ENCODE peak calls at places on chromosomes 5 and 9, in six cellular contexts. R is H9, P is neuronal stem cell, T is IMR-90, X is H1, B is mesendoderm. K is an unnamed sample.

GRCh38 chr9:35923927-35924763 is 14.9 kb downstream of the SPAAR start:
- DNase-seq in R (no peak), P (no peak), T (peak; percentile 96), X (no peak), B (no peak), K (peak; percentile 87)

GRCh38 chr9:35357116-35357515 is 132.8 kb upstream of the RUSC2 start:
- DNase-seq in R (no peak), P (no peak), T (peak; percentile 40), X (no peak), B (no peak), K (no peak)

GRCh38 chr5:71482132-71482531 is 26.7 kb downstream of the BDP1 start:
- DNase-seq in R (no peak), P (no peak), T (peak; percentile 38), X (no peak), B (no peak), K (peak; percentile 28)

GRCh38 chr9:24351952-24352351 is 193.7 kb downstream of the IZUMO3 start:
- DNase-seq in R (no peak), P (no peak), T (no peak), X (no peak), B (no peak), K (no peak)

GRCh38 chr5:36242534-36243144 is 914 bp upstream of the NADK2 start:
- DNase-seq in R (no peak), P (no peak), T (no peak), X (no peak), B (no peak), K (no peak)

GRCh38 chr5:2895876-2896275 is 144.4 kb upstream of the IRX2 start:
- DNase-seq in R (peak; percentile 7), P (no peak), T (no peak), X (no peak), B (no peak), K (no peak)

GRCh38 chr9:78325343-78325742 is 28.4 kb downstream of the PSAT1 start:
- DNase-seq in R (no peak), P (no peak), T (peak; percentile 27), X (no peak), B (peak; percentile 60), K (peak; percentile 65)

GRCh38 chr5:99025298-99026045 is 96.7 kb upstream of the CHD1 start:
- DNase-seq in R (no peak), P (no peak), T (no peak), X (no peak), B (no peak), K (peak; percentile 15)

GRCh38 chr9:136942112-136942880 is 2.2 kb downstream of the FBXW5 start:
- DNase-seq in R (no peak), P (no peak), T (no peak), X (no peak), B (no peak), K (no peak)

GRCh38 chr9:19184144-19184917 is 46.2 kb upstream of the DENND4C start:
- DNase-seq in R (peak; percentile 61), P (peak; percentile 15), T (peak; percentile 90), X (no peak), B (peak; percentile 62), K (peak; percentile 92)

GRCh38 chr5:7916171-7916804 is 47.3 kb downstream of the MTRR start:
- DNase-seq in R (no peak), P (no peak), T (no peak), X (no peak), B (no peak), K (no peak)

GRCh38 chr5:7917130-7918123 is 48.5 kb downstream of the MTRR start:
- DNase-seq in R (no peak), P (no peak), T (no peak), X (no peak), B (no peak), K (no peak)
- H3K9ac ChIP-seq in R (no peak overlapping the region), P (no peak overlapping the region), T (no peak overlapping the region), X (no peak overlapping the region), B (no peak overlapping the region), K (no peak overlapping the region)

GRCh38 chr5:124661317-124662141 is 84.9 kb downstream of the ZNF608 start:
- DNase-seq in R (no peak), P (peak; percentile 86), T (peak; percentile 92), X (peak; percentile 58), B (peak; percentile 98), K (peak; percentile 90)

GRCh38 chr5:124658867-124659557 is 87.4 kb downstream of the ZNF608 start:
- DNase-seq in R (no peak), P (no peak), T (no peak), X (no peak), B (peak; percentile 59), K (no peak)

GRCh38 chr5:124662261-124662781 is 84.1 kb downstream of the ZNF608 start:
- DNase-seq in R (no peak), P (peak; percentile 51), T (no peak), X (no peak), B (peak; percentile 71), K (no peak)

GRCh38 chr5:124659798-124660197 is 86.6 kb downstream of the ZNF608 start:
- DNase-seq in R (no peak), P (no peak), T (no peak), X (no peak), B (no peak), K (no peak)

DNA sequence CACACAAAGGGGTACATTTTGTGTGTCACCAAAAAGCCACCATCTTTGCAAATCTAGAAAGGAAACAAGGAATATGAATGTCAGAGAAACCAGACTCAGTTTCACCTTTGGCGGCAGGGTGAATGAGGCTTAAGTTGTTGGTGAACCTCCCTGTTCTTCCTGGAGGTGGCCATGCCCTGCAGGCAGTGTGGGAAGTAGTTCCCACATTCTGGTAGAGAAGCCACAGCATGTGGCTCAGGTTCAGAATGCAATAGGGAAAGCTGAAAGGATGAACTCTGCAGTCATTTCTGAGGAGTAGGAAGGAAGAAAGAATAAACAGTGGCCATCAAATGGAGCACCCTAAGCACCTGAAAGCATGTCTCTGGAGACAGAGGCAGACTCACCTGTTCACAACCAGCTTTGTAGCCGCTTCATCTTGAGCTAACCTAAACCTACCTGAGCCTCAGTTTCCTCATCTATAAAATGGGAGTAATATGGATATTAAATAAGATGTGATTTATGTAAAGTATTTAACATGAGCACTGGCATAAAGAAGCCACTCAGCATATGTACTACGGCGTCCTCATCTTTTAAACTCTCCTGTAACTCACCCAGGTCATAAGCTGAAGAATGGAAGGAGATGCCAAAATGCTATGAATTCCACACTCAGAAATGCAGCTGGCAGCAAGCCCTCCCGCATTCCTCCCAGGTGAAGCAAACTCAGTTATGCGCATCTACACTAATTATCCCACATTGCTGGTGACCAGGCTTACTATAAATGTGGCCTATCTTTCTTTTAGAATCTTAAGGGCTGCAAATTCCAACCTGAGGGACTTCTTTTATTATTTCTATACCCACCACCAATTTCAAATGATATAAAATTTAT is 86.0 kb downstream of the ZNF608 start:
- DNase-seq in R (no peak), P (no peak), T (no peak), X (peak; percentile 49), B (peak; percentile 92), K (no peak)
- H3K18ac ChIP-seq in R (no peak overlapping the region), P (peak overlapping the region; percentile 23), T (peak overlapping the region; percentile 94), X (no peak overlapping the region), B (peak overlapping the region; percentile 68), K (no peak overlapping the region)

GRCh38 chr5:107108111-107108510 is 562.6 kb downstream of the EFNA5 start:
- DNase-seq in R (no peak), P (no peak), T (no peak), X (no peak), B (no peak), K (peak; percentile 24)
- H3K9ac ChIP-seq in R (no peak overlapping the region), P (no peak overlapping the region), T (no peak overlapping the region), X (no peak overlapping the region), B (no peak overlapping the region), K (no peak overlapping the region)

GRCh38 chr5:175478008-175478383 is 364 bp upstream of the SFXN1 start:
- DNase-seq in R (no peak), P (no peak), T (no peak), X (no peak), B (no peak), K (no peak)

GRCh38 chr5:175477440-175477839 is 920 bp upstream of the SFXN1 start:
- DNase-seq in R (no peak), P (no peak), T (no peak), X (no peak), B (no peak), K (no peak)

GRCh38 chr5:175483337-175483736 is 5.0 kb downstream of the SFXN1 start:
- DNase-seq in R (no peak), P (no peak), T (no peak), X (no peak), B (peak; percentile 59), K (no peak)

GRCh38 chr5:175478384-175479124 is at the start of gene SFXN1:
- DNase-seq in R (peak; percentile 77), P (peak; percentile 70), T (peak; percentile 68), X (no peak), B (peak; percentile 78), K (peak; percentile 70)

GRCh38 chr5:175479125-175479881 is 943 bp downstream of the SFXN1 start:
- DNase-seq in R (no peak), P (no peak), T (no peak), X (no peak), B (no peak), K (no peak)
- H3K18ac ChIP-seq in R (peak overlapping the region; percentile 51), P (peak overlapping the region; percentile 97), T (peak overlapping the region; percentile 80), X (peak overlapping the region; percentile 78), B (peak overlapping the region; percentile 96), K (peak overlapping the region; percentile 91)

DNA sequence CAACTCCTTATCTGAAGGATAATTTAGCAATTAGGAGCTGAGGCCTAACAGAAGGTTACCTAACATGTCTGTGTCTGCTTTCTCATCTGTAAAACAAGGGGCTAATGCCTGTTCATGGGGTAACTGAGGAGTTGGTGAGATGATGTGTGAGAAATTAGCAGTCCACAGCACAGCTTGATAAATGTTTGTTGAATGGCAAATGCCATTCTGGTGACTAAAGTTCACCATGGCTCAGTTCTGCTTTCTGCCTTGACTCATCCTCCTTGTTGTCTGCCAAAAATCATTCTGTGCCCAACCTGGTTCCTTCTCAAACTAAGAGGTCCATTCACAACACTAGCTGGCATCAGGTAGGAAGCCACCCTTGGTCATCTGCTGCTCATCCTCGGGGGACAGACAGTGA is 552.0 kb upstream of the KLF4 start:
- DNase-seq in R (no peak), P (no peak), T (peak; percentile 69), X (no peak), B (peak; percentile 41), K (peak; percentile 69)
- H3K9ac ChIP-seq in R (no peak overlapping the region), P (no peak overlapping the region), T (no peak overlapping the region), X (no peak overlapping the region), B (no peak overlapping the region), K (no peak overlapping the region)

DNA sequence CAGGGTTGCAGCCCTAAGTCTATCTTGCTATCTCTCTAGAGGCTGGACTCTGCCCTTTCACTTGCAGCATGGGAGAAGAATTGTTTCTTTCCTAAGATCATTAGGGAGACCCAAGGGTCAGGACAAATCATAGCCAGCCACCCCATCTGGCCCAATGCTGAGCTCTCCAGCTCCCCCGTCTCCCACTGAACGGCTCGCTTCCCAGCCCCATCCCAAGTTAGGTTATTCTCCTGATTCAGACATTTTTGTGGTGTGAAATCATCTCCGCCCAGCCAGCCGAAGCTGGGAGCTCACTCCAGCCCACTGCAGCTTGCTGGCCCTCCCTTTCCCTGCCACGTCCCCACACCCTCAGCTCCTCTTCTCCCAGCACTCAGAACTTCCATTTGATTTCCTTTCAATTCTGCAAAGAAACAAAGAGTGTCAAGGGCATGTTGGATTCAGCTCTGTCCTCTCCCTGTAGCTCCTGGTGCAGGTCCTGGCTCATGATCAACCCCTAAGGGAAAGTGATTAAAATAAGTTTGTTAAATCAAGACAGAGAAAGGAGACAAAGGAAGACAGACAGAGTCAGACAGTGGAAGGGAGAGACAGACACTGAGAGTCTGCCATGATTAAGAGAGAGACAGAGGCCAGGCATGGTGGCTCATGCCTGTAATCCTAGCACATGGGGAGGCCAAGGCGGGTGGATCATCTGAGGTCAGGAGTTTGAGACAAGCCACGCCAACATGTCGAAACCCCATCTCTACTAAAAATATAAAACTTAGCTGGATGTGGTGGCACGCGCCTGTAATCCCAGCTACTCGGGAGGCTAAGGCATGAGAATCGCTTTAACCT is 12.6 kb upstream of the SPARC start:
- DNase-seq in R (peak; percentile 57), P (no peak), T (peak; percentile 99), X (no peak), B (peak; percentile 98), K (peak; percentile 99)
- H3K18ac ChIP-seq in R (no peak overlapping the region), P (peak overlapping the region; percentile 41), T (peak overlapping the region; percentile 99), X (no peak overlapping the region), B (peak overlapping the region; percentile 98), K (peak overlapping the region; percentile 99)

GRCh38 chr5:160468576-160468975 is 46.9 kb downstream of the PTTG1 start:
- DNase-seq in R (no peak), P (no peak), T (no peak), X (no peak), B (no peak), K (no peak)
- H3K9ac ChIP-seq in R (no peak overlapping the region), P (no peak overlapping the region), T (no peak overlapping the region), X (no peak overlapping the region), B (no peak overlapping the region), K (peak overlapping the region; percentile 50)